ENCODE peak calls at places on chromosome 20, in nine cellular contexts. J, L, N, S, F, X, C, A and Y are unnamed samples.

GRCh38 chr20:58233881-58234528 is 5.6 kb upstream of the ANKRD60 start:
- DNase-seq in J (no peak), L (peak), N (peak), S (no peak), F (no peak), X (peak), C (no peak), A (no peak), Y (no peak)

GRCh38 chr20:62376112-62377063 is 9.3 kb upstream of the LAMA5 start:
- DNase-seq in J (no peak), L (no peak), N (no peak), S (peak), F (no peak), X (peak), C (no peak), A (no peak), Y (no peak)

GRCh38 chr20:39310363-39311037 is 348.4 kb downstream of the DHX35 start:
- DNase-seq in J (no peak), L (no peak), N (no peak), S (no peak), F (no peak), X (no peak), C (no peak), A (no peak), Y (no peak)

GRCh38 chr20:33719277-33719988 is 677 bp downstream of the PXMP4 start:
- DNase-seq in J (no peak), L (no peak), N (no peak), S (no peak), F (no peak), X (no peak), C (no peak), A (no peak), Y (no peak)

GRCh38 chr20:13677241-13677640 is 38.5 kb upstream of the TASP1 start:
- DNase-seq in J (no peak), L (no peak), N (no peak), S (no peak), F (no peak), X (no peak), C (no peak), A (no peak), Y (no peak)

GRCh38 chr20:42945595-42945994 is 244.1 kb downstream of the PTPRT start:
- DNase-seq in J (no peak), L (no peak), N (no peak), S (no peak), F (no peak), X (no peak), C (no peak), A (no peak), Y (no peak)

GRCh38 chr20:46751856-46752255 is 42.4 kb downstream of the SLC2A10 start:
- DNase-seq in J (no peak), L (no peak), N (no peak), S (no peak), F (peak), X (no peak), C (no peak), A (no peak), Y (no peak)

GRCh38 chr20:6685181-6685582 is 82.3 kb upstream of the BMP2 start:
- DNase-seq in J (no peak), L (no peak), N (no peak), S (no peak), F (peak), X (no peak), C (no peak), A (no peak), Y (no peak)

GRCh38 chr20:1879369-1879768 is 15.8 kb upstream of the SIRPA start:
- DNase-seq in J (no peak), L (no peak), N (no peak), S (no peak), F (no peak), X (no peak), C (no peak), A (no peak), Y (no peak)

GRCh38 chr20:50721881-50722281 is 9.5 kb upstream of the PARD6B start:
- DNase-seq in J (no peak), L (no peak), N (no peak), S (peak), F (no peak), X (no peak), C (no peak), A (no peak), Y (no peak)